ENCODE peak calls at places on chromosomes 7 and 10, in nine cellular contexts. One of them, this sample, is unnamed.

GRCh38 chr7:107966701-107967100 is 36.3 kb downstream of the LAMB1 start:
- DNase-seq in skeletal muscle cell: peak
- DNase-seq in H7: peak
- DNase-seq in stimulated activated CD4-positive, alpha-beta T cell treated with anti-CD3 and anti-CD28 coated beads, TNF-alpha, amount 100 ng/mL, for 24 hours: no peak
- DNase-seq in cardiac septum: peak
- DNase-seq in activated CD4-positive, alpha-beta T cell treated with anti-CD3 and anti-CD28 coated beads, Interleukin-2, amount 50 U/mL, for 1 hour: no peak
- DNase-seq in GM12891: no peak
- DNase-seq in LoVo: peak
- DNase-seq in H4: peak
- DNase-seq in this sample: no peak

GRCh38 chr7:97871659-97872024 is 566 bp downstream of the ASNS start:
- DNase-seq in skeletal muscle cell: no peak
- DNase-seq in H7: peak
- DNase-seq in stimulated activated CD4-positive, alpha-beta T cell treated with anti-CD3 and anti-CD28 coated beads, TNF-alpha, amount 100 ng/mL, for 24 hours: no peak
- DNase-seq in cardiac septum: no peak
- DNase-seq in activated CD4-positive, alpha-beta T cell treated with anti-CD3 and anti-CD28 coated beads, Interleukin-2, amount 50 U/mL, for 1 hour: peak
- DNase-seq in GM12891: peak
- DNase-seq in LoVo: no peak
- DNase-seq in H4: no peak
- DNase-seq in this sample: no peak

GRCh38 chr10:48494073-48494472 is 110.8 kb downstream of the ARHGAP22 start:
- DNase-seq in skeletal muscle cell: no peak
- DNase-seq in H7: peak
- DNase-seq in stimulated activated CD4-positive, alpha-beta T cell treated with anti-CD3 and anti-CD28 coated beads, TNF-alpha, amount 100 ng/mL, for 24 hours: peak
- DNase-seq in cardiac septum: no peak
- DNase-seq in activated CD4-positive, alpha-beta T cell treated with anti-CD3 and anti-CD28 coated beads, Interleukin-2, amount 50 U/mL, for 1 hour: no peak
- DNase-seq in GM12891: no peak
- DNase-seq in LoVo: no peak
- DNase-seq in H4: no peak
- DNase-seq in this sample: no peak

GRCh38 chr10:69484736-69485135 is 33.5 kb downstream of the TSPAN15 start:
- DNase-seq in skeletal muscle cell: no peak
- DNase-seq in H7: no peak
- DNase-seq in stimulated activated CD4-positive, alpha-beta T cell treated with anti-CD3 and anti-CD28 coated beads, TNF-alpha, amount 100 ng/mL, for 24 hours: no peak
- DNase-seq in cardiac septum: no peak
- DNase-seq in activated CD4-positive, alpha-beta T cell treated with anti-CD3 and anti-CD28 coated beads, Interleukin-2, amount 50 U/mL, for 1 hour: no peak
- DNase-seq in GM12891: no peak
- DNase-seq in LoVo: no peak
- DNase-seq in H4: no peak
- DNase-seq in this sample: no peak

GRCh38 chr7:140623995-140624902 is 16.4 kb downstream of the DENND2A start:
- DNase-seq in skeletal muscle cell: peak
- DNase-seq in H7: no peak
- DNase-seq in stimulated activated CD4-positive, alpha-beta T cell treated with anti-CD3 and anti-CD28 coated beads, TNF-alpha, amount 100 ng/mL, for 24 hours: no peak
- DNase-seq in cardiac septum: no peak
- DNase-seq in activated CD4-positive, alpha-beta T cell treated with anti-CD3 and anti-CD28 coated beads, Interleukin-2, amount 50 U/mL, for 1 hour: no peak
- DNase-seq in GM12891: no peak
- DNase-seq in LoVo: no peak
- DNase-seq in H4: no peak
- DNase-seq in this sample: no peak

GRCh38 chr10:786666-787512 is 97.4 kb upstream of the DIP2C start:
- DNase-seq in skeletal muscle cell: no peak
- DNase-seq in H7: peak
- DNase-seq in stimulated activated CD4-positive, alpha-beta T cell treated with anti-CD3 and anti-CD28 coated beads, TNF-alpha, amount 100 ng/mL, for 24 hours: no peak
- DNase-seq in cardiac septum: no peak
- DNase-seq in activated CD4-positive, alpha-beta T cell treated with anti-CD3 and anti-CD28 coated beads, Interleukin-2, amount 50 U/mL, for 1 hour: no peak
- DNase-seq in GM12891: no peak
- DNase-seq in LoVo: no peak
- DNase-seq in H4: no peak
- DNase-seq in this sample: peak

GRCh38 chr7:150745086-150745485 is 7.9 kb downstream of the GIMAP5 start:
- DNase-seq in skeletal muscle cell: no peak
- DNase-seq in H7: no peak
- DNase-seq in stimulated activated CD4-positive, alpha-beta T cell treated with anti-CD3 and anti-CD28 coated beads, TNF-alpha, amount 100 ng/mL, for 24 hours: no peak
- DNase-seq in cardiac septum: no peak
- DNase-seq in activated CD4-positive, alpha-beta T cell treated with anti-CD3 and anti-CD28 coated beads, Interleukin-2, amount 50 U/mL, for 1 hour: no peak
- DNase-seq in GM12891: no peak
- DNase-seq in LoVo: no peak
- DNase-seq in H4: no peak
- DNase-seq in this sample: no peak

GRCh38 chr7:13628231-13629001 is 361.1 kb downstream of the ETV1 start:
- DNase-seq in skeletal muscle cell: no peak
- DNase-seq in H7: no peak
- DNase-seq in stimulated activated CD4-positive, alpha-beta T cell treated with anti-CD3 and anti-CD28 coated beads, TNF-alpha, amount 100 ng/mL, for 24 hours: no peak
- DNase-seq in cardiac septum: no peak
- DNase-seq in activated CD4-positive, alpha-beta T cell treated with anti-CD3 and anti-CD28 coated beads, Interleukin-2, amount 50 U/mL, for 1 hour: no peak
- DNase-seq in GM12891: no peak
- DNase-seq in LoVo: no peak
- DNase-seq in H4: peak
- DNase-seq in this sample: no peak

GRCh38 chr7:43873300-43873699 is 4.0 kb upstream of the MRPS24 start:
- DNase-seq in skeletal muscle cell: peak
- DNase-seq in H7: no peak
- DNase-seq in stimulated activated CD4-positive, alpha-beta T cell treated with anti-CD3 and anti-CD28 coated beads, TNF-alpha, amount 100 ng/mL, for 24 hours: no peak
- DNase-seq in cardiac septum: no peak
- DNase-seq in activated CD4-positive, alpha-beta T cell treated with anti-CD3 and anti-CD28 coated beads, Interleukin-2, amount 50 U/mL, for 1 hour: no peak
- DNase-seq in GM12891: no peak
- DNase-seq in LoVo: peak
- DNase-seq in H4: peak
- DNase-seq in this sample: no peak

GRCh38 chr7:140625908-140626868 is 14.4 kb downstream of the DENND2A start:
- DNase-seq in skeletal muscle cell: peak
- DNase-seq in H7: peak
- DNase-seq in stimulated activated CD4-positive, alpha-beta T cell treated with anti-CD3 and anti-CD28 coated beads, TNF-alpha, amount 100 ng/mL, for 24 hours: no peak
- DNase-seq in cardiac septum: peak
- DNase-seq in activated CD4-positive, alpha-beta T cell treated with anti-CD3 and anti-CD28 coated beads, Interleukin-2, amount 50 U/mL, for 1 hour: no peak
- DNase-seq in GM12891: no peak
- DNase-seq in LoVo: peak
- DNase-seq in H4: peak
- DNase-seq in this sample: no peak

GRCh38 chr7:71733108-71733870 is 601.3 kb downstream of the GALNT17 start:
- DNase-seq in skeletal muscle cell: peak
- DNase-seq in H7: peak
- DNase-seq in stimulated activated CD4-positive, alpha-beta T cell treated with anti-CD3 and anti-CD28 coated beads, TNF-alpha, amount 100 ng/mL, for 24 hours: peak
- DNase-seq in cardiac septum: no peak
- DNase-seq in activated CD4-positive, alpha-beta T cell treated with anti-CD3 and anti-CD28 coated beads, Interleukin-2, amount 50 U/mL, for 1 hour: peak
- DNase-seq in GM12891: peak
- DNase-seq in LoVo: peak
- DNase-seq in H4: peak
- DNase-seq in this sample: peak

GRCh38 chr7:47040795-47041194 is 541.1 kb downstream of the TNS3 start:
- DNase-seq in skeletal muscle cell: no peak
- DNase-seq in H7: no peak
- DNase-seq in stimulated activated CD4-positive, alpha-beta T cell treated with anti-CD3 and anti-CD28 coated beads, TNF-alpha, amount 100 ng/mL, for 24 hours: no peak
- DNase-seq in cardiac septum: no peak
- DNase-seq in activated CD4-positive, alpha-beta T cell treated with anti-CD3 and anti-CD28 coated beads, Interleukin-2, amount 50 U/mL, for 1 hour: no peak
- DNase-seq in GM12891: no peak
- DNase-seq in LoVo: no peak
- DNase-seq in H4: no peak
- DNase-seq in this sample: no peak

GRCh38 chr10:43221419-43222293 is 45.2 kb downstream of the RASGEF1A start:
- DNase-seq in skeletal muscle cell: no peak
- DNase-seq in H7: peak
- DNase-seq in stimulated activated CD4-positive, alpha-beta T cell treated with anti-CD3 and anti-CD28 coated beads, TNF-alpha, amount 100 ng/mL, for 24 hours: no peak
- DNase-seq in cardiac septum: peak
- DNase-seq in activated CD4-positive, alpha-beta T cell treated with anti-CD3 and anti-CD28 coated beads, Interleukin-2, amount 50 U/mL, for 1 hour: no peak
- DNase-seq in GM12891: no peak
- DNase-seq in LoVo: no peak
- DNase-seq in H4: no peak
- DNase-seq in this sample: no peak

GRCh38 chr10:18551473-18551872 is 99.9 kb downstream of the NSUN6 start:
- DNase-seq in skeletal muscle cell: no peak
- DNase-seq in H7: no peak
- DNase-seq in stimulated activated CD4-positive, alpha-beta T cell treated with anti-CD3 and anti-CD28 coated beads, TNF-alpha, amount 100 ng/mL, for 24 hours: no peak
- DNase-seq in cardiac septum: no peak
- DNase-seq in activated CD4-positive, alpha-beta T cell treated with anti-CD3 and anti-CD28 coated beads, Interleukin-2, amount 50 U/mL, for 1 hour: no peak
- DNase-seq in GM12891: no peak
- DNase-seq in LoVo: no peak
- DNase-seq in H4: no peak
- DNase-seq in this sample: no peak

GRCh38 chr7:66330961-66331360 is 125.8 kb downstream of the TPST1 start:
- DNase-seq in skeletal muscle cell: no peak
- DNase-seq in H7: no peak
- DNase-seq in stimulated activated CD4-positive, alpha-beta T cell treated with anti-CD3 and anti-CD28 coated beads, TNF-alpha, amount 100 ng/mL, for 24 hours: no peak
- DNase-seq in cardiac septum: peak
- DNase-seq in activated CD4-positive, alpha-beta T cell treated with anti-CD3 and anti-CD28 coated beads, Interleukin-2, amount 50 U/mL, for 1 hour: no peak
- DNase-seq in GM12891: no peak
- DNase-seq in LoVo: no peak
- DNase-seq in H4: peak
- DNase-seq in this sample: no peak

GRCh38 chr10:110820321-110820814 is 51.4 kb upstream of the PDCD4 start:
- DNase-seq in skeletal muscle cell: no peak
- DNase-seq in H7: no peak
- DNase-seq in stimulated activated CD4-positive, alpha-beta T cell treated with anti-CD3 and anti-CD28 coated beads, TNF-alpha, amount 100 ng/mL, for 24 hours: no peak
- DNase-seq in cardiac septum: peak
- DNase-seq in activated CD4-positive, alpha-beta T cell treated with anti-CD3 and anti-CD28 coated beads, Interleukin-2, amount 50 U/mL, for 1 hour: no peak
- DNase-seq in GM12891: no peak
- DNase-seq in LoVo: no peak
- DNase-seq in H4: no peak
- DNase-seq in this sample: no peak

GRCh38 chr7:54704851-54705250 is 54.2 kb downstream of the SEC61G start:
- DNase-seq in skeletal muscle cell: no peak
- DNase-seq in H7: no peak
- DNase-seq in stimulated activated CD4-positive, alpha-beta T cell treated with anti-CD3 and anti-CD28 coated beads, TNF-alpha, amount 100 ng/mL, for 24 hours: no peak
- DNase-seq in cardiac septum: no peak
- DNase-seq in activated CD4-positive, alpha-beta T cell treated with anti-CD3 and anti-CD28 coated beads, Interleukin-2, amount 50 U/mL, for 1 hour: no peak
- DNase-seq in GM12891: no peak
- DNase-seq in LoVo: no peak
- DNase-seq in H4: no peak
- DNase-seq in this sample: no peak

GRCh38 chr7:23260371-23260770 is 13.8 kb downstream of the GPNMB start:
- DNase-seq in skeletal muscle cell: no peak
- DNase-seq in H7: no peak
- DNase-seq in stimulated activated CD4-positive, alpha-beta T cell treated with anti-CD3 and anti-CD28 coated beads, TNF-alpha, amount 100 ng/mL, for 24 hours: no peak
- DNase-seq in cardiac septum: no peak
- DNase-seq in activated CD4-positive, alpha-beta T cell treated with anti-CD3 and anti-CD28 coated beads, Interleukin-2, amount 50 U/mL, for 1 hour: no peak
- DNase-seq in GM12891: no peak
- DNase-seq in LoVo: no peak
- DNase-seq in H4: no peak
- DNase-seq in this sample: no peak

GRCh38 chr10:82358486-82359097 is 483.6 kb downstream of the NRG3 start:
- DNase-seq in skeletal muscle cell: peak
- DNase-seq in H7: no peak
- DNase-seq in stimulated activated CD4-positive, alpha-beta T cell treated with anti-CD3 and anti-CD28 coated beads, TNF-alpha, amount 100 ng/mL, for 24 hours: no peak
- DNase-seq in cardiac septum: peak
- DNase-seq in activated CD4-positive, alpha-beta T cell treated with anti-CD3 and anti-CD28 coated beads, Interleukin-2, amount 50 U/mL, for 1 hour: no peak
- DNase-seq in GM12891: no peak
- DNase-seq in LoVo: no peak
- DNase-seq in H4: peak
- DNase-seq in this sample: no peak

GRCh38 chr10:110860576-110861241 is 11.0 kb upstream of the PDCD4 start:
- DNase-seq in skeletal muscle cell: no peak
- DNase-seq in H7: no peak
- DNase-seq in stimulated activated CD4-positive, alpha-beta T cell treated with anti-CD3 and anti-CD28 coated beads, TNF-alpha, amount 100 ng/mL, for 24 hours: no peak
- DNase-seq in cardiac septum: no peak
- DNase-seq in activated CD4-positive, alpha-beta T cell treated with anti-CD3 and anti-CD28 coated beads, Interleukin-2, amount 50 U/mL, for 1 hour: peak
- DNase-seq in GM12891: no peak
- DNase-seq in LoVo: no peak
- DNase-seq in H4: no peak
- DNase-seq in this sample: no peak

GRCh38 chr10:103273026-103273425 is 3.9 kb upstream of the INA start:
- DNase-seq in skeletal muscle cell: peak
- DNase-seq in H7: no peak
- DNase-seq in stimulated activated CD4-positive, alpha-beta T cell treated with anti-CD3 and anti-CD28 coated beads, TNF-alpha, amount 100 ng/mL, for 24 hours: no peak
- DNase-seq in cardiac septum: no peak
- DNase-seq in activated CD4-positive, alpha-beta T cell treated with anti-CD3 and anti-CD28 coated beads, Interleukin-2, amount 50 U/mL, for 1 hour: no peak
- DNase-seq in GM12891: no peak
- DNase-seq in LoVo: peak
- DNase-seq in H4: peak
- DNase-seq in this sample: no peak

GRCh38 chr10:72421895-72422540 is 67.3 kb upstream of the DNAJB12 start:
- DNase-seq in skeletal muscle cell: no peak
- DNase-seq in H7: peak
- DNase-seq in stimulated activated CD4-positive, alpha-beta T cell treated with anti-CD3 and anti-CD28 coated beads, TNF-alpha, amount 100 ng/mL, for 24 hours: no peak
- DNase-seq in cardiac septum: no peak
- DNase-seq in activated CD4-positive, alpha-beta T cell treated with anti-CD3 and anti-CD28 coated beads, Interleukin-2, amount 50 U/mL, for 1 hour: no peak
- DNase-seq in GM12891: no peak
- DNase-seq in LoVo: no peak
- DNase-seq in H4: no peak
- DNase-seq in this sample: no peak

GRCh38 chr10:108393111-108393510 is 1228.6 kb upstream of the SORCS1 start:
- DNase-seq in skeletal muscle cell: peak
- DNase-seq in H7: no peak
- DNase-seq in stimulated activated CD4-positive, alpha-beta T cell treated with anti-CD3 and anti-CD28 coated beads, TNF-alpha, amount 100 ng/mL, for 24 hours: no peak
- DNase-seq in cardiac septum: no peak
- DNase-seq in activated CD4-positive, alpha-beta T cell treated with anti-CD3 and anti-CD28 coated beads, Interleukin-2, amount 50 U/mL, for 1 hour: no peak
- DNase-seq in GM12891: no peak
- DNase-seq in LoVo: no peak
- DNase-seq in H4: no peak
- DNase-seq in this sample: no peak

GRCh38 chr7:155867280-155867679 is 55.0 kb upstream of the SHH start:
- DNase-seq in skeletal muscle cell: no peak
- DNase-seq in H7: no peak
- DNase-seq in stimulated activated CD4-positive, alpha-beta T cell treated with anti-CD3 and anti-CD28 coated beads, TNF-alpha, amount 100 ng/mL, for 24 hours: no peak
- DNase-seq in cardiac septum: no peak
- DNase-seq in activated CD4-positive, alpha-beta T cell treated with anti-CD3 and anti-CD28 coated beads, Interleukin-2, amount 50 U/mL, for 1 hour: no peak
- DNase-seq in GM12891: no peak
- DNase-seq in LoVo: no peak
- DNase-seq in H4: no peak
- DNase-seq in this sample: no peak

GRCh38 chr10:224571-224970 is 89.3 kb downstream of the ZMYND11 start:
- DNase-seq in skeletal muscle cell: no peak
- DNase-seq in H7: no peak
- DNase-seq in stimulated activated CD4-positive, alpha-beta T cell treated with anti-CD3 and anti-CD28 coated beads, TNF-alpha, amount 100 ng/mL, for 24 hours: no peak
- DNase-seq in cardiac septum: no peak
- DNase-seq in activated CD4-positive, alpha-beta T cell treated with anti-CD3 and anti-CD28 coated beads, Interleukin-2, amount 50 U/mL, for 1 hour: no peak
- DNase-seq in GM12891: no peak
- DNase-seq in LoVo: no peak
- DNase-seq in H4: no peak
- DNase-seq in this sample: no peak